ENCODE peak calls at places on chromosome 11, in five cellular contexts. A, R, P, W and C are unnamed samples.

GRCh38 chr11:93888026-93888425 is 37.6 kb upstream of the VSTM5 start:
- DNase-seq in A (no peak), R (no peak), P (no peak), W (no peak), C (no peak)

GRCh38 chr11:110772863-110773262 is 60.6 kb upstream of the ARHGAP20 start:
- DNase-seq in A (no peak), R (no peak), P (no peak), W (no peak), C (no peak)

GRCh38 chr11:2562181-2562581 is 117.4 kb downstream of the KCNQ1 start:
- DNase-seq in A (no peak), R (peak), P (peak), W (no peak), C (peak)

GRCh38 chr11:120131941-120132644 is 5.8 kb downstream of the TRIM29 start:
- DNase-seq in A (peak), R (no peak), P (no peak), W (no peak), C (no peak)

GRCh38 chr11:72752088-72752914 is at the start of gene ARAP1:
- DNase-seq in A (peak), R (peak), P (peak), W (peak), C (peak)

GRCh38 chr11:125001849-125002248 is 47.8 kb downstream of the CCDC15 start:
- DNase-seq in A (no peak), R (no peak), P (no peak), W (no peak), C (no peak)

GRCh38 chr11:2549876-2550605 is 105.2 kb downstream of the KCNQ1 start:
- DNase-seq in A (no peak), R (peak), P (no peak), W (no peak), C (peak)

GRCh38 chr11:37946155-37946766 is 1348.2 kb upstream of the RAG2 start:
- DNase-seq in A (no peak), R (no peak), P (no peak), W (no peak), C (peak)

GRCh38 chr11:102111011-102111786 is 952 bp downstream of the YAP1 start:
- DNase-seq in A (peak), R (peak), P (no peak), W (peak), C (no peak)

GRCh38 chr11:105211806-105212531 is 72.4 kb upstream of the CARD18 start:
- DNase-seq in A (no peak), R (no peak), P (no peak), W (no peak), C (no peak)

GRCh38 chr11:21988477-21988876 is 204.4 kb upstream of the ANO5 start:
- DNase-seq in A (no peak), R (no peak), P (no peak), W (no peak), C (no peak)